ENCODE peak calls at places on chromosomes 5 and 9, in seven cellular contexts. K is activated naive CD8-positive, alpha-beta T cell treated with anti-CD3 and anti-CD28 coated beads for 36 hours; Y is epithelial cell of esophagus; J is effector memory CD8-positive, alpha-beta T cell; P is stimulated activated CD8-positive, alpha-beta memory T cell treated with anti-CD3 and anti-CD28 coated beads, Interleukin-12 subunit alpha, Interleukin-12 subunit beta, amount 100 ng/mL, for 4 hours; N is T1000; V is prostate gland. G is an unnamed sample.

GRCh38 chr5:178642351-178642909 is 15.6 kb upstream of the CLK4 start:
- DNase-seq in P (no peak), V (no peak), J (no peak), Y (peak), K (no peak), N (peak), G (peak)

GRCh38 chr5:80799573-80799972 is 144.8 kb upstream of the DHFR start:
- DNase-seq in K (no peak), P (no peak), J (no peak), V (no peak), N (no peak), Y (peak), G (no peak)

GRCh38 chr5:43694027-43694426 is 91.0 kb downstream of the NNT start:
- DNase-seq in K (no peak), V (no peak), P (no peak), J (no peak), Y (no peak), N (no peak), G (no peak)

GRCh38 chr5:5340206-5340729 is 82.2 kb upstream of the ICE1 start:
- DNase-seq in Y (peak), J (no peak), P (no peak), V (no peak), K (no peak), N (peak), G (peak)

GRCh38 chr5:60801406-60802090 is 42.5 kb downstream of the ELOVL7 start:
- DNase-seq in K (no peak), J (no peak), P (no peak), N (no peak), Y (no peak), V (no peak), G (no peak)

GRCh38 chr9:70285246-70285645 is 26.5 kb downstream of the SMC5 start:
- DNase-seq in P (no peak), K (no peak), J (no peak), V (no peak), N (no peak), Y (no peak), G (no peak)

GRCh38 chr5:96743065-96743768 is 64.5 kb downstream of the ERAP1 start:
- DNase-seq in J (no peak), K (no peak), V (no peak), N (no peak), P (no peak), Y (peak), G (no peak)

GRCh38 chr9:134940236-134941208 is 22.8 kb upstream of the FCN1 start:
- DNase-seq in V (no peak), K (no peak), J (no peak), P (no peak), N (no peak), Y (no peak), G (no peak)

GRCh38 chr9:114721491-114722362 is 39.7 kb upstream of the TEX48 start:
- DNase-seq in P (no peak), Y (peak), J (no peak), V (peak), K (no peak), N (no peak), G (peak)

GRCh38 chr5:134242146-134242545 is 16.3 kb upstream of the PPP2CA start:
- DNase-seq in K (no peak), N (no peak), Y (peak), P (no peak), V (no peak), J (no peak), G (no peak)

GRCh38 chr9:38437193-38437823 is 13.1 kb upstream of the IGFBPL1 start:
- DNase-seq in Y (peak), V (peak), J (no peak), N (no peak), P (no peak), K (no peak), G (peak)

GRCh38 chr9:121259498-121259897 is 8.5 kb upstream of the GSN start:
- DNase-seq in J (no peak), Y (no peak), P (no peak), V (no peak), N (no peak), K (no peak), G (no peak)

GRCh38 chr5:43711496-43711895 is 108.5 kb downstream of the NNT start:
- DNase-seq in P (no peak), Y (peak), J (no peak), N (no peak), V (no peak), K (no peak), G (peak)

GRCh38 chr5:1075555-1075881 is 36.3 kb downstream of the SLC12A7 start:
- DNase-seq in P (no peak), J (no peak), Y (no peak), N (no peak), K (no peak), V (no peak), G (no peak)

GRCh38 chr9:23587433-23587832 is 238.6 kb downstream of the ELAVL2 start:
- DNase-seq in V (peak), K (no peak), N (no peak), Y (peak), J (no peak), P (no peak), G (no peak)

GRCh38 chr9:22208846-22209585 is 199.9 kb upstream of the CDKN2B start:
- DNase-seq in K (peak), P (no peak), J (no peak), Y (peak), V (no peak), N (no peak), G (peak)

GRCh38 chr9:4596165-4596922 is 65.8 kb upstream of the PLPP6 start:
- DNase-seq in N (no peak), K (peak), V (no peak), P (no peak), J (peak), Y (no peak), G (no peak)

GRCh38 chr9:138100711-138101349 is 223.2 kb downstream of the CACNA1B start:
- DNase-seq in J (no peak), V (no peak), Y (no peak), K (no peak), P (no peak), N (no peak), G (no peak)

GRCh38 chr9:134789168-134789567 is 91.4 kb upstream of the FCN2 start:
- DNase-seq in Y (no peak), P (no peak), J (no peak), N (no peak), K (no peak), V (no peak), G (no peak)

GRCh38 chr9:72149231-72149975 is at the start of gene GDA:
- DNase-seq in P (no peak), K (peak), Y (peak), J (no peak), N (no peak), V (no peak), G (peak)

GRCh38 chr9:75464726-75465125 is 376.4 kb downstream of the OSTF1 start:
- DNase-seq in J (no peak), K (no peak), V (no peak), P (no peak), Y (no peak), N (no peak), G (no peak)

GRCh38 chr9:36102742-36103495 is 33.6 kb upstream of the GLIPR2 start:
- DNase-seq in J (peak), Y (peak), N (no peak), V (peak), P (peak), K (peak), G (peak)

G was measured in Caki2.